ENCODE peak calls at places on chromosome 13, in ten cellular contexts. E is progenitor cell of endocrine pancreas; D is renal cortical epithelial cell; N is NCI-H774; C is natural killer cell; Z is M059J; U is AG20443; M is hypothalamus; V is thoracic aorta; Y is activated CD4-positive, CD25-positive, alpha-beta regulatory T cell. A is an unnamed sample.
A peak's percentile ranks its signal among the peaks of the same experiment; 100 is the strongest.

GRCh38 chr13:112869202-112870061 is 99.6 kb upstream of the MCF2L start:
- DNase-seq in C (no peak), V (no peak), E (no peak), M (no peak), U (no peak), Z (no peak), Y (no peak), D (no peak), N (no peak), A (no peak)

GRCh38 chr13:75687145-75687763 is 51.1 kb downstream of the LMO7 start:
- DNase-seq in U (peak; percentile 22), M (no peak), C (no peak), Z (peak; percentile 47), V (no peak), D (peak; percentile 56), Y (no peak), E (no peak), N (no peak), A (peak; percentile 7)

GRCh38 chr13:113670541-113670940 is 3.5 kb downstream of the GRK1 start:
- DNase-seq in D (no peak), Y (no peak), U (no peak), M (no peak), E (no peak), V (no peak), N (no peak), Z (no peak), C (peak; percentile 13), A (no peak)

GRCh38 chr13:48069573-48069972 is 25.3 kb downstream of the MED4 start:
- DNase-seq in E (no peak), V (no peak), D (peak; percentile 11), Z (no peak), M (no peak), Y (no peak), U (no peak), C (no peak), N (no peak), A (no peak)

GRCh38 chr13:86945596-86945995 is 725.6 kb upstream of the SLITRK5 start:
- DNase-seq in C (no peak), U (no peak), E (no peak), V (no peak), Y (no peak), D (peak; percentile 23), Z (peak; percentile 8), N (no peak), M (no peak), A (no peak)

GRCh38 chr13:92175330-92175729 is 776.9 kb downstream of the GPC5 start:
- DNase-seq in Y (no peak), N (no peak), V (no peak), E (no peak), C (no peak), Z (peak; percentile 25), M (no peak), D (peak; percentile 36), U (peak; percentile 30), A (peak; percentile 14)

GRCh38 chr13:24280722-24281121 is 28.7 kb upstream of the C1QTNF9 start:
- DNase-seq in N (no peak), D (no peak), E (no peak), Y (no peak), C (no peak), Z (no peak), M (no peak), U (no peak), V (no peak), A (peak; percentile 78)

GRCh38 chr13:26280822-26281221 is 26.9 kb downstream of the CDK8 start:
- DNase-seq in Z (peak; percentile 45), U (no peak), M (no peak), C (no peak), D (peak; percentile 38), N (no peak), Y (no peak), E (no peak), V (no peak), A (no peak)

GRCh38 chr13:100875392-100876043 is 200.9 kb upstream of the TMTC4 start:
- DNase-seq in M (no peak), N (no peak), Z (peak; percentile 93), V (no peak), C (no peak), E (no peak), U (peak; percentile 79), D (peak; percentile 95), Y (no peak), A (no peak)

GRCh38 chr13:45362939-45363338 is 22.0 kb upstream of the TPT1 start:
- DNase-seq in V (no peak), N (no peak), Z (no peak), U (no peak), Y (no peak), E (no peak), C (no peak), M (no peak), D (no peak), A (no peak)

GRCh38 chr13:100674363-100674847 is at the start of gene TMTC4:
- DNase-seq in U (no peak), M (no peak), D (no peak), C (no peak), N (no peak), V (no peak), E (peak; percentile 27), Z (no peak), Y (no peak), A (peak; percentile 38)

GRCh38 chr13:72782717-72783116 is 784 bp downstream of the PIBF1 start:
- DNase-seq in Z (peak; percentile 15), Y (no peak), V (no peak), E (no peak), M (no peak), D (no peak), C (no peak), N (no peak), U (peak; percentile 5), A (no peak)

GRCh38 chr13:95352486-95352885 is 51.2 kb upstream of the ABCC4 start:
- DNase-seq in C (no peak), D (peak; percentile 51), Z (peak; percentile 83), U (no peak), M (no peak), E (no peak), Y (no peak), N (no peak), V (no peak), A (no peak)

GRCh38 chr13:27172495-27172842 is 858 bp upstream of the USP12 start:
- DNase-seq in U (peak; percentile 19), D (no peak), N (no peak), C (no peak), Z (peak; percentile 54), Y (no peak), M (no peak), E (no peak), V (no peak), A (no peak)

GRCh38 chr13:39737047-39737446 is 81.6 kb downstream of the COG6 start:
- DNase-seq in Z (no peak), E (no peak), V (no peak), C (no peak), Y (no peak), D (no peak), M (no peak), N (no peak), U (no peak), A (no peak)

GRCh38 chr13:46578590-46578975 is 25.6 kb downstream of the LRCH1 start:
- DNase-seq in U (no peak), M (no peak), Z (no peak), C (no peak), D (no peak), Y (no peak), E (no peak), V (no peak), N (no peak), A (no peak)

GRCh38 chr13:98504371-98504963 is 72.4 kb downstream of the STK24 start:
- DNase-seq in V (no peak), D (no peak), U (no peak), Z (no peak), M (no peak), Y (no peak), N (no peak), E (no peak), C (peak; percentile 43), A (no peak)

GRCh38 chr13:100301418-100301817 is 212.5 kb downstream of the PCCA start:
- DNase-seq in C (no peak), M (no peak), Y (no peak), Z (peak; percentile 6), E (no peak), N (peak; percentile 82), U (no peak), V (no peak), D (peak; percentile 21), A (no peak)